ENCODE peak calls at places on chromosomes 6 and 20, in ten cellular contexts. One of them, this sample, is unnamed.

GRCh38 chr6:136551103-136551502 is 881 bp upstream of the MAP7 start:
- DNase-seq in HL-60: no peak
- DNase-seq in pancreas: no peak
- DNase-seq in progenitor cell of endocrine pancreas: no peak
- DNase-seq in cardiac muscle cell: peak
- DNase-seq in colonic mucosa: no peak
- DNase-seq in omental fat pad: no peak
- DNase-seq in foreskin fibroblast: no peak
- DNase-seq in A549: no peak
- DNase-seq in endothelial cell: no peak
- DNase-seq in this sample: no peak

GRCh38 chr6:25942561-25943147 is 12.2 kb upstream of the SLC17A2 start:
- DNase-seq in pancreas: no peak
- DNase-seq in foreskin fibroblast: peak
- DNase-seq in omental fat pad: no peak
- DNase-seq in colonic mucosa: no peak
- DNase-seq in progenitor cell of endocrine pancreas: no peak
- DNase-seq in cardiac muscle cell: peak
- DNase-seq in A549: peak
- DNase-seq in endothelial cell: no peak
- DNase-seq in HL-60: no peak
- DNase-seq in this sample: no peak

GRCh38 chr6:90611543-90611864 is 24.6 kb upstream of the MAP3K7 start:
- DNase-seq in pancreas: no peak
- DNase-seq in colonic mucosa: no peak
- DNase-seq in endothelial cell: no peak
- DNase-seq in HL-60: no peak
- DNase-seq in progenitor cell of endocrine pancreas: no peak
- DNase-seq in cardiac muscle cell: no peak
- DNase-seq in omental fat pad: no peak
- DNase-seq in foreskin fibroblast: no peak
- DNase-seq in A549: no peak
- DNase-seq in this sample: peak

GRCh38 chr20:40197744-40198143 is 491.3 kb downstream of the MAFB start:
- DNase-seq in colonic mucosa: no peak
- DNase-seq in A549: no peak
- DNase-seq in progenitor cell of endocrine pancreas: no peak
- DNase-seq in endothelial cell: no peak
- DNase-seq in cardiac muscle cell: peak
- DNase-seq in foreskin fibroblast: no peak
- DNase-seq in omental fat pad: no peak
- DNase-seq in HL-60: no peak
- DNase-seq in pancreas: no peak
- DNase-seq in this sample: no peak

GRCh38 chr6:30219244-30219643 is 6.0 kb upstream of the TRIM26 start:
- DNase-seq in colonic mucosa: peak
- DNase-seq in HL-60: peak
- DNase-seq in progenitor cell of endocrine pancreas: no peak
- DNase-seq in A549: peak
- DNase-seq in endothelial cell: peak
- DNase-seq in foreskin fibroblast: peak
- DNase-seq in pancreas: no peak
- DNase-seq in cardiac muscle cell: peak
- DNase-seq in omental fat pad: no peak
- DNase-seq in this sample: peak

GRCh38 chr6:149860834-149861602 is 3.1 kb downstream of the LRP11 start:
- DNase-seq in HL-60: no peak
- DNase-seq in progenitor cell of endocrine pancreas: no peak
- DNase-seq in A549: no peak
- DNase-seq in endothelial cell: no peak
- DNase-seq in foreskin fibroblast: no peak
- DNase-seq in colonic mucosa: no peak
- DNase-seq in pancreas: no peak
- DNase-seq in omental fat pad: no peak
- DNase-seq in cardiac muscle cell: no peak
- DNase-seq in this sample: no peak

GRCh38 chr6:88358846-88359245 is 192.7 kb upstream of the CNR1 start:
- DNase-seq in pancreas: no peak
- DNase-seq in A549: no peak
- DNase-seq in colonic mucosa: no peak
- DNase-seq in omental fat pad: no peak
- DNase-seq in HL-60: no peak
- DNase-seq in cardiac muscle cell: peak
- DNase-seq in progenitor cell of endocrine pancreas: no peak
- DNase-seq in endothelial cell: no peak
- DNase-seq in foreskin fibroblast: peak
- DNase-seq in this sample: no peak

GRCh38 chr20:63540417-63541186 is 3.4 kb upstream of the PTK6 start:
- DNase-seq in endothelial cell: no peak
- DNase-seq in A549: no peak
- DNase-seq in pancreas: no peak
- DNase-seq in foreskin fibroblast: peak
- DNase-seq in progenitor cell of endocrine pancreas: no peak
- DNase-seq in cardiac muscle cell: no peak
- DNase-seq in omental fat pad: no peak
- DNase-seq in HL-60: no peak
- DNase-seq in colonic mucosa: no peak
- DNase-seq in this sample: no peak

GRCh38 chr20:2657241-2657640 is 4.8 kb downstream of the NOP56 start:
- DNase-seq in colonic mucosa: no peak
- DNase-seq in HL-60: no peak
- DNase-seq in cardiac muscle cell: no peak
- DNase-seq in foreskin fibroblast: no peak
- DNase-seq in A549: no peak
- DNase-seq in endothelial cell: no peak
- DNase-seq in progenitor cell of endocrine pancreas: no peak
- DNase-seq in omental fat pad: no peak
- DNase-seq in pancreas: no peak
- DNase-seq in this sample: no peak

GRCh38 chr6:28248916-28249315 is 3.2 kb downstream of the ZKSCAN4 start:
- DNase-seq in HL-60: no peak
- DNase-seq in endothelial cell: no peak
- DNase-seq in colonic mucosa: no peak
- DNase-seq in progenitor cell of endocrine pancreas: no peak
- DNase-seq in foreskin fibroblast: peak
- DNase-seq in cardiac muscle cell: no peak
- DNase-seq in omental fat pad: no peak
- DNase-seq in A549: no peak
- DNase-seq in pancreas: no peak
- DNase-seq in this sample: no peak

GRCh38 chr20:40991181-40991889 is 37.3 kb upstream of the TOP1 start:
- DNase-seq in endothelial cell: no peak
- DNase-seq in omental fat pad: no peak
- DNase-seq in A549: no peak
- DNase-seq in cardiac muscle cell: no peak
- DNase-seq in colonic mucosa: no peak
- DNase-seq in HL-60: peak
- DNase-seq in pancreas: no peak
- DNase-seq in foreskin fibroblast: peak
- DNase-seq in progenitor cell of endocrine pancreas: no peak
- DNase-seq in this sample: no peak

GRCh38 chr6:134619789-134620188 is 301.9 kb upstream of the SGK1 start:
- DNase-seq in A549: no peak
- DNase-seq in omental fat pad: no peak
- DNase-seq in foreskin fibroblast: peak
- DNase-seq in cardiac muscle cell: peak
- DNase-seq in HL-60: no peak
- DNase-seq in pancreas: no peak
- DNase-seq in colonic mucosa: no peak
- DNase-seq in endothelial cell: no peak
- DNase-seq in progenitor cell of endocrine pancreas: no peak
- DNase-seq in this sample: no peak

GRCh38 chr6:33112148-33112547 is 36.4 kb downstream of the HLA-DPB1 start:
- DNase-seq in progenitor cell of endocrine pancreas: no peak
- DNase-seq in colonic mucosa: no peak
- DNase-seq in foreskin fibroblast: peak
- DNase-seq in cardiac muscle cell: peak
- DNase-seq in pancreas: no peak
- DNase-seq in endothelial cell: no peak
- DNase-seq in A549: peak
- DNase-seq in omental fat pad: no peak
- DNase-seq in HL-60: no peak
- DNase-seq in this sample: peak

GRCh38 chr6:33837971-33838665 is 34.3 kb upstream of the MLN start:
- DNase-seq in cardiac muscle cell: peak
- DNase-seq in progenitor cell of endocrine pancreas: no peak
- DNase-seq in A549: no peak
- DNase-seq in foreskin fibroblast: peak
- DNase-seq in pancreas: no peak
- DNase-seq in colonic mucosa: no peak
- DNase-seq in omental fat pad: no peak
- DNase-seq in endothelial cell: no peak
- DNase-seq in HL-60: no peak
- DNase-seq in this sample: no peak

GRCh38 chr6:143410859-143411270 is 39.6 kb downstream of the ADAT2 start:
- DNase-seq in progenitor cell of endocrine pancreas: no peak
- DNase-seq in endothelial cell: no peak
- DNase-seq in colonic mucosa: no peak
- DNase-seq in HL-60: no peak
- DNase-seq in foreskin fibroblast: peak
- DNase-seq in A549: peak
- DNase-seq in cardiac muscle cell: peak
- DNase-seq in pancreas: no peak
- DNase-seq in omental fat pad: no peak
- DNase-seq in this sample: no peak

DNA sequence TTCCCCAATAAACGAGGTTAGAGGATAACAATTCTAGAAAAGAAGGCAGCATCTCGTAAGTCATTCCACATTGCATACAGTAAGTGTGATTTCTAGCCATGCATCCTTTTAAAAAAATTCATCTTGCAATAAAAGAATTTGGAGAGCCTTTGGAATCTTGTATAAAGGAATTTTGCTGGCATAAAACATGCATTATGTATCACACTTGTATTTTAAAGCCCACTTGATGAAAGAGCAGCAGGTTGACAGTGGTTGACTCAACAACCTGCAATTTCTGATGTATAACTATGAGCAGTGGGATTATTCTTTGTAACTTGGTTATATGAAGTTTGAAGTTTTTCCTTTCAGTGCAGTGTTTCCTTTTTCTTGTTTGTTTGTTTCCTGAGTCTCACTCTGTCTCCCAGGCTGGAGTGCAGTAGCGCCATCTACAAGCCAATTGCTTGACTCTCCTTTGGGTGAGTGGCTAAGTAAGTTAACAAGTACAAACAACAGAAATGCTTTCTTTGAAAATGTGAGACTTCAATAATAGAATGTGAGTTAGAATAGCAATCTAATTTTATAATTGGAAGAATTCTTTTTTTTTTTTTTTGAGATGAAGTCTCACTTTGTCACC is 39.9 kb downstream of the JARID2 start:
- DNase-seq in endothelial cell: no peak
- DNase-seq in foreskin fibroblast: no peak
- DNase-seq in cardiac muscle cell: no peak
- DNase-seq in progenitor cell of endocrine pancreas: no peak
- DNase-seq in colonic mucosa: no peak
- DNase-seq in HL-60: no peak
- DNase-seq in pancreas: no peak
- DNase-seq in A549: no peak
- DNase-seq in omental fat pad: no peak
- DNase-seq in this sample: no peak
- TF ChIP-seq CTCF in endothelial cell: no peak
- TF ChIP-seq CTCF in foreskin fibroblast: no peak
- TF ChIP-seq CTCF in cardiac muscle cell: peak
- TF ChIP-seq CTCF in progenitor cell of endocrine pancreas: no peak
- TF ChIP-seq CTCF in colonic mucosa: no peak
- TF ChIP-seq CTCF in HL-60: no peak
- TF ChIP-seq CTCF in pancreas: no peak
- TF ChIP-seq CTCF in A549: peak
- TF ChIP-seq CTCF in omental fat pad: no peak
- TF ChIP-seq CTCF in this sample: peak

DNA sequence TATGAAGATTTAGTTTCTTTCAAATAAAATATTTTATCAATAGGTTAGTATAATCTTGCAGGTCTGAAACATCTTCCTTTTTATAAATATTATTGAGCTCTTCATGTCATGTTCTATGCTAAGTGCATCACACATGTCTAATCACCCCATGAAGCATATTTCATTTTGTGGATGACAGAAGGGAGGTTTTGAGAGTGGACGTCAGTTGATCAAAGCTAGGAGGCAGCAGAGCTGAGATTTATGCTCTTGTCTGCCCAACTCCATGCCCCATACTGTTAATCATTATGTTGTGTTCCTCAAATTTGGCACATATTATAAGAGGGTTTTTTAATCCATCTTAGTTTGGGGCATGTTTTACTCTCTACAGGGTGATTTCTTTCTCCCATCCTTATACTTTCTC is 22.7 kb downstream of the DSE start:
- DNase-seq in progenitor cell of endocrine pancreas: no peak
- DNase-seq in endothelial cell: no peak
- DNase-seq in foreskin fibroblast: no peak
- DNase-seq in colonic mucosa: no peak
- DNase-seq in HL-60: no peak
- DNase-seq in omental fat pad: no peak
- DNase-seq in cardiac muscle cell: peak
- DNase-seq in A549: peak
- DNase-seq in pancreas: no peak
- DNase-seq in this sample: no peak
- TF ChIP-seq CTCF in progenitor cell of endocrine pancreas: no peak
- TF ChIP-seq CTCF in endothelial cell: no peak
- TF ChIP-seq CTCF in foreskin fibroblast: no peak
- TF ChIP-seq CTCF in colonic mucosa: no peak
- TF ChIP-seq CTCF in HL-60: no peak
- TF ChIP-seq CTCF in omental fat pad: no peak
- TF ChIP-seq CTCF in cardiac muscle cell: peak
- TF ChIP-seq CTCF in A549: no peak
- TF ChIP-seq CTCF in pancreas: no peak
- TF ChIP-seq CTCF in this sample: no peak

DNA sequence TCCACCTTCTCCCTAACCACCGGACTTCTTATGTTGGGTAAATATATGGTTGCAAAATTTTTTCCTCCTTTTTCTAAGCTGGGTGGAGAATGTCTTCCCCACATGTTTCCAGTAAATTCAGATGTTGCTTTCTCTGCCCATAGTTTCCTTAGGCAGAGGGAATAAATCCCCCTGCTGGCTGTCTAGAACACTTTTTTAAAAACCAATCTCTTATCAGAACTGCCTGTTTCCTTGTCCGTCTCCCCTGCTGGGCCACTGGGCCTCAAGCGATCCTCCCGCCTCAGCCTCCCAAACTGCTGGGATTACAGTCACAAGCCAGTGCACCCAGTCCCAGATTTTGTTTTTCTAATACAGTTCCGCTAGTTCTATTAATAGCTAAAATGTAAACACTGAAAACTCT is 9.9 kb upstream of the WFDC2 start:
- DNase-seq in pancreas: no peak
- DNase-seq in foreskin fibroblast: peak
- DNase-seq in A549: peak
- DNase-seq in HL-60: no peak
- DNase-seq in cardiac muscle cell: no peak
- DNase-seq in omental fat pad: no peak
- DNase-seq in progenitor cell of endocrine pancreas: no peak
- DNase-seq in endothelial cell: no peak
- DNase-seq in colonic mucosa: no peak
- DNase-seq in this sample: no peak
- TF ChIP-seq CTCF in pancreas: no peak
- TF ChIP-seq CTCF in foreskin fibroblast: peak
- TF ChIP-seq CTCF in A549: no peak
- TF ChIP-seq CTCF in HL-60: no peak
- TF ChIP-seq CTCF in cardiac muscle cell: peak
- TF ChIP-seq CTCF in omental fat pad: no peak
- TF ChIP-seq CTCF in progenitor cell of endocrine pancreas: peak
- TF ChIP-seq CTCF in endothelial cell: no peak
- TF ChIP-seq CTCF in colonic mucosa: no peak
- TF ChIP-seq CTCF in this sample: no peak

GRCh38 chr6:46419576-46420002 is 71.7 kb downstream of the RCAN2 start:
- DNase-seq in pancreas: no peak
- DNase-seq in A549: peak
- DNase-seq in omental fat pad: peak
- DNase-seq in foreskin fibroblast: peak
- DNase-seq in progenitor cell of endocrine pancreas: peak
- DNase-seq in endothelial cell: peak
- DNase-seq in cardiac muscle cell: peak
- DNase-seq in colonic mucosa: peak
- DNase-seq in HL-60: no peak
- DNase-seq in this sample: no peak
- TF ChIP-seq CTCF in pancreas: peak
- TF ChIP-seq CTCF in A549: peak
- TF ChIP-seq CTCF in omental fat pad: no peak
- TF ChIP-seq CTCF in foreskin fibroblast: peak
- TF ChIP-seq CTCF in progenitor cell of endocrine pancreas: peak
- TF ChIP-seq CTCF in endothelial cell: peak
- TF ChIP-seq CTCF in cardiac muscle cell: peak
- TF ChIP-seq CTCF in colonic mucosa: peak
- TF ChIP-seq CTCF in HL-60: peak
- TF ChIP-seq CTCF in this sample: peak

This sample was measured in D721Med.